ENCODE peak calls at places on chromosomes 4 and X, in eight cellular contexts. Z is HCT116, O is colonic mucosa, Q is Caco-2, P is tibial artery, I is H9, R is testis, U is A673. B is an unnamed sample.

GRCh38 chrX:24508375-24508774 is 43.3 kb downstream of the PDK3 start:
- DNase-seq in O (no peak), Q (no peak), R (no peak), I (no peak), P (no peak), U (no peak), Z (no peak), B (no peak)

GRCh38 chrX:112851806-112852205 is 11.2 kb upstream of the AMOT start:
- DNase-seq in P (no peak), I (no peak), Z (no peak), Q (no peak), O (no peak), U (no peak), R (peak; percentile 48), B (peak; percentile 35)

GRCh38 chrX:108610141-108610540 is 126.2 kb downstream of the IRS4 start:
- DNase-seq in I (no peak), U (no peak), Z (no peak), P (no peak), Q (no peak), R (no peak), O (no peak), B (no peak)

GRCh38 chrX:40922307-40922706 is 162.9 kb upstream of the USP9X start:
- DNase-seq in P (no peak), U (peak; percentile 33), Z (peak; percentile 56), I (peak; percentile 71), O (no peak), R (no peak), Q (peak; percentile 48), B (peak; percentile 58)

GRCh38 chr4:83644677-83645639 is 109.0 kb downstream of the GPAT3 start:
- DNase-seq in Z (peak; percentile 57), R (peak; percentile 30), O (no peak), I (no peak), Q (no peak), P (no peak), U (peak; percentile 76), B (peak; percentile 40)

GRCh38 chr4:145954924-145955339 is 16.3 kb upstream of the ZNF827 start:
- DNase-seq in Z (peak; percentile 98), U (peak; percentile 10), P (no peak), I (no peak), Q (no peak), R (no peak), O (peak; percentile 57), B (peak; percentile 98)

GRCh38 chr4:27463816-27464215 is 603.2 kb downstream of the STIM2 start:
- DNase-seq in Q (no peak), U (no peak), P (no peak), O (no peak), Z (peak; percentile 54), I (no peak), R (no peak), B (peak; percentile 83)

GRCh38 chr4:154084864-154085263 is 296.0 kb upstream of the SFRP2 start:
- DNase-seq in Q (no peak), U (no peak), Z (no peak), P (no peak), O (no peak), I (no peak), R (no peak), B (no peak)

GRCh38 chr4:7356667-7357295 is 77.9 kb downstream of the PSAPL1 start:
- DNase-seq in U (no peak), P (no peak), I (no peak), R (no peak), O (no peak), Q (no peak), Z (no peak), B (no peak)

GRCh38 chr4:128720270-128720669 is 89.2 kb upstream of the JADE1 start:
- DNase-seq in Z (no peak), O (no peak), R (no peak), U (no peak), I (no peak), Q (peak; percentile 54), P (no peak), B (no peak)

GRCh38 chrX:123990169-123990568 is 28.7 kb downstream of the STAG2 start:
- DNase-seq in I (no peak), Z (no peak), P (no peak), Q (no peak), U (no peak), R (no peak), O (no peak), B (no peak)

GRCh38 chr4:88999392-88999791 is 57.6 kb downstream of the FAM13A start:
- DNase-seq in P (no peak), U (no peak), I (no peak), Q (no peak), R (no peak), Z (no peak), O (no peak), B (no peak)

GRCh38 chrX:30141966-30142365 is 73.4 kb upstream of the MAGEB2 start:
- DNase-seq in Q (peak; percentile 30), U (peak; percentile 82), I (no peak), Z (peak; percentile 43), O (no peak), R (peak; percentile 25), P (no peak), B (no peak)

GRCh38 chrX:10548681-10549080 is 71.7 kb downstream of the MID1 start:
- DNase-seq in O (no peak), Q (no peak), Z (no peak), P (no peak), R (no peak), U (peak; percentile 49), I (no peak), B (no peak)

GRCh38 chr4:165096776-165097175 is 15.9 kb downstream of the TMEM192 start:
- DNase-seq in Q (no peak), I (no peak), R (no peak), O (no peak), U (peak; percentile 52), P (no peak), Z (no peak), B (no peak)

DNA sequence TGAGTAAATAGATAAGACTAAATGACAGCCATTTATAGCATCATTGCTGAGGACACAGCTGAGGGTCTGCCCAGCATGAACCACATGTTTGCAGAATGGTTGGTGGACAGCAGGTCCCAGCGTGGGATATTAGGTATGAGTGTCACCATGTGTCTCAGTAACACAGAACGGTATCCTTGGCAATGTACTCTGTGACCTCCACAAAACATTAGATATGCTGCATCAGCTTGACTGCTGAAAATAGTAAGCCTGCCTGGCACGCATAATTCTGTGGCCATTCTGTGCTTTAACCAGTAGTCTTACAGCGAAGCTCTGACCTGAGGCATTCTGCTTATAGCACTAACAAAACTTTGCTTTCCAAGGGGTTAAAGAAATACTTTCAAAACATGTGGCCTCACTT is 32.0 kb downstream of the LIMCH1 start:
- DNase-seq in P (peak; percentile 36), Q (no peak), O (no peak), I (no peak), U (no peak), Z (no peak), R (no peak), B (no peak)
- TF ChIP-seq CTCF in P (peak; percentile 26), Q (no peak), O (no peak), I (no peak), U (no peak), Z (no peak), R (no peak), B (no peak)

GRCh38 chrX:97446298-97446882 is 562.7 kb downstream of the RPA4 start:
- DNase-seq in Q (no peak), U (peak; percentile 15), Z (no peak), R (no peak), O (no peak), I (no peak), P (no peak), B (no peak)
- H3K4me1 ChIP-seq in Q (no peaks in the 10 kb centered on the region), U (no peaks in the 10 kb centered on the region), Z (no peaks in the 10 kb centered on the region), R (no peaks in the 10 kb centered on the region), O (no peaks in the 10 kb centered on the region), I (peaks cover 2% of the 10 kb centered on the region), P (no peaks in the 10 kb centered on the region), B (no peaks in the 10 kb centered on the region)

GRCh38 chr4:109811707-109812106 is 3.9 kb upstream of the GAR1 start:
- DNase-seq in U (no peak), O (no peak), I (no peak), R (no peak), P (no peak), Z (no peak), Q (no peak), B (no peak)
- TF ChIP-seq CTCF in U (no peak), O (no peak), I (no peak), R (no peak), P (no peak), Z (no peak), Q (no peak), B (no peak)

DNA sequence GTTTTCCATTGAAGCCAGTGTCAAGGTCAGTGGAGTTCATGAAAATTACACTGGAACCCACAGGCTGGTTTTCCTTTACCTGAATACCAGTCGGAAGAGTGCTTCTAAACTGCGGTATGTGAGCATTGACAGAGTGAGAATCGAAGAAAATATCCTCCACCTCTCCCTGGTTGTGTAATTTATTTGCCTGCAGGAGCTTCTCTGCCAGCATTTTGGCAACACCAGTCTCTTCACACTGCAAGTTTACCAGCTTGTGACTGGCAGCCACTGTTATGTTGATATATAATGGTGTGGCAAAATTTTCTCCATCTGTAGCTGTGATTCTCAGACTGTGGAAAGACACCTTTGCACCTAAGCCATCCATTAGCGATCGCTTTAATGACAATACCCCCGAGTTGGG is 16.1 kb downstream of the FAT1 start:
- DNase-seq in O (no peak), R (no peak), Q (no peak), Z (no peak), I (no peak), U (no peak), P (no peak), B (no peak)
- H3K4me1 ChIP-seq in O (peaks cover 16% of the 10 kb centered on the region), R (peaks cover 17% of the 10 kb centered on the region), Q (peaks cover 13% of the 10 kb centered on the region), Z (peaks cover 2% of the 10 kb centered on the region), I (no peaks in the 10 kb centered on the region), U (peaks cover 19% of the 10 kb centered on the region), P (peaks cover 66% of the 10 kb centered on the region), B (no peaks in the 10 kb centered on the region)

B was measured in foreskin keratinocyte.